ENCODE peak calls at places on chromosomes 4 and X, in ten cellular contexts. Q, L, U, O, H, F, Z, W, J and R are unnamed samples.
A peak's percentile ranks its signal among the peaks of the same experiment; 100 is the strongest.

GRCh38 chr4:124325676-124326075 is 386.9 kb downstream of the ANKRD50 start:
- DNase-seq in U (no peak), Q (no peak), F (no peak), O (no peak), L (no peak), Z (no peak), W (no peak), J (no peak), H (no peak), R (no peak)

GRCh38 chr4:107243141-107243779 is 207.1 kb upstream of the DKK2 start:
- DNase-seq in H (no peak), L (no peak), O (no peak), U (no peak), W (no peak), Q (no peak), J (no peak), Z (no peak), F (peak; percentile 60), R (no peak)

GRCh38 chr4:2343476-2343875 is 75.0 kb downstream of the ZFYVE28 start:
- DNase-seq in U (no peak), J (no peak), Q (no peak), L (no peak), Z (no peak), W (no peak), H (no peak), F (peak; percentile 13), O (no peak), R (peak; percentile 34)

GRCh38 chrX:18360867-18361266 is 6.4 kb upstream of the SCML2 start:
- DNase-seq in W (peak; percentile 12), Z (no peak), O (no peak), F (no peak), Q (no peak), H (no peak), L (no peak), U (no peak), J (no peak), R (no peak)

GRCh38 chrX:136652822-136653723 is 5.1 kb downstream of the CD40LG start:
- DNase-seq in W (peak; percentile 1), F (no peak), Z (no peak), H (no peak), L (no peak), U (no peak), J (no peak), Q (no peak), O (no peak), R (peak; percentile 40)

GRCh38 chrX:53001958-53002357 is 43.6 kb upstream of the FAM156A start:
- DNase-seq in O (no peak), H (no peak), U (no peak), L (no peak), Z (no peak), J (no peak), Q (no peak), W (no peak), F (no peak), R (no peak)

GRCh38 chr4:71187399-71188196 is 151.2 kb upstream of the SLC4A4 start:
- DNase-seq in L (peak; percentile 16), W (peak; percentile 80), J (peak; percentile 75), Z (peak; percentile 47), Q (no peak), O (peak; percentile 50), U (peak; percentile 61), F (no peak), H (no peak), R (peak; percentile 75)

GRCh38 chrX:134741801-134742200 is 83.5 kb upstream of the PLAC1 start:
- DNase-seq in J (no peak), W (no peak), H (no peak), Z (no peak), O (no peak), U (no peak), L (no peak), F (no peak), Q (no peak), R (no peak)

GRCh38 chrX:102624105-102624504 is 24.8 kb downstream of the ARMCX5 start:
- DNase-seq in L (no peak), F (no peak), J (no peak), Z (no peak), Q (no peak), O (no peak), H (no peak), U (peak; percentile 45), W (no peak), R (no peak)

GRCh38 chr4:2259036-2259540 is 2.8 kb downstream of the MXD4 start:
- DNase-seq in O (no peak), W (no peak), H (no peak), Q (no peak), U (no peak), F (peak; percentile 64), J (no peak), L (peak; percentile 3), Z (no peak), R (peak; percentile 64)

GRCh38 chr4:25552580-25553271 is 102.9 kb upstream of the SLC34A2 start:
- DNase-seq in W (no peak), H (no peak), U (peak; percentile 74), J (no peak), L (no peak), Z (peak; percentile 60), Q (no peak), O (peak; percentile 85), F (no peak), R (no peak)

GRCh38 chr4:96293806-96294205 is 453.9 kb downstream of the PDHA2 start:
- DNase-seq in F (no peak), W (no peak), O (no peak), Q (no peak), L (no peak), J (no peak), H (no peak), U (no peak), Z (no peak), R (no peak)